ENCODE peak calls at places on chromosomes 7 and 10, in four cellular contexts. O is HCT116, W is hepatocyte, C is PC-3. X is an unnamed sample.

GRCh38 chr7:73521636-73522080 is 435 bp downstream of the BAZ1B start:
- DNase-seq in W (peak; percentile 79), O (no peak), C (peak; percentile 40), X (peak; percentile 74)

GRCh38 chr10:102555781-102556328 is 52.1 kb downstream of the SUFU start:
- DNase-seq in C (no peak), W (peak; percentile 52), O (no peak), X (peak; percentile 94)

GRCh38 chr7:143285454-143285756 is 647 bp downstream of the TMEM139 start:
- DNase-seq in O (no peak), C (peak; percentile 90), W (no peak), X (no peak)

GRCh38 chr7:44885394-44886317 is at the start of gene PURB:
- DNase-seq in O (peak; percentile 84), C (peak; percentile 98), W (peak; percentile 98), X (peak; percentile 99)

GRCh38 chr10:58743466-58744115 is 230.9 kb downstream of the BICC1 start:
- DNase-seq in W (peak; percentile 45), C (no peak), O (no peak), X (peak; percentile 37)

GRCh38 chr7:66413379-66414114 is 208.4 kb downstream of the TPST1 start:
- DNase-seq in O (no peak), W (peak; percentile 95), C (peak; percentile 67), X (peak; percentile 70)

GRCh38 chr7:88357794-88358533 is 51.3 kb upstream of the STEAP4 start:
- DNase-seq in O (no peak), C (peak; percentile 54), W (peak; percentile 23), X (peak; percentile 13)

GRCh38 chr7:48188776-48189520 is 17.7 kb downstream of the ABCA13 start:
- DNase-seq in W (no peak), O (no peak), C (no peak), X (no peak)

GRCh38 chr10:26269754-26270153 is 53.2 kb downstream of the GAD2 start:
- DNase-seq in O (peak; percentile 42), W (peak; percentile 68), C (peak; percentile 51), X (peak; percentile 47)

GRCh38 chr7:26187380-26188290 is 12.9 kb downstream of the HNRNPA2B1 start:
- DNase-seq in O (no peak), C (peak; percentile 24), W (no peak), X (no peak)

GRCh38 chr7:149884541-149884940 is 10.8 kb downstream of the ATP6V0E2 start:
- DNase-seq in O (no peak), W (no peak), C (no peak), X (no peak)

GRCh38 chr7:66379761-66380160 is 174.6 kb downstream of the TPST1 start:
- DNase-seq in O (peak; percentile 32), C (peak; percentile 23), W (no peak), X (peak; percentile 83)

GRCh38 chr7:17134786-17135185 is 163.7 kb upstream of the AHR start:
- DNase-seq in O (no peak), W (no peak), C (no peak), X (no peak)

GRCh38 chr10:14491814-14492213 is 161.1 kb upstream of the FRMD4A start:
- DNase-seq in W (no peak), O (no peak), C (peak; percentile 18), X (no peak)

GRCh38 chr10:62732841-62733653 is 71.5 kb upstream of the ADO start:
- DNase-seq in C (peak; percentile 100), O (peak; percentile 71), W (no peak), X (peak; percentile 74)

GRCh38 chr10:110456523-110457091 is 41.1 kb upstream of the DUSP5 start:
- DNase-seq in O (no peak), C (peak; percentile 68), W (no peak), X (peak; percentile 47)

GRCh38 chr7:129644634-129645230 is 33.2 kb downstream of the NRF1 start:
- DNase-seq in W (peak; percentile 53), O (peak; percentile 38), C (peak; percentile 67), X (peak; percentile 74)

GRCh38 chr10:79003183-79004100 is 65.3 kb upstream of the ZMIZ1 start:
- DNase-seq in W (no peak), O (no peak), C (no peak), X (no peak)

GRCh38 chr7:131898418-131898817 is 342.0 kb upstream of the PODXL start:
- DNase-seq in O (no peak), W (no peak), C (peak; percentile 15), X (peak; percentile 66)
- H3K9me2 ChIP-seq in O (no peaks in the 10 kb centered on the region), W (no peaks in the 10 kb centered on the region), C (no peaks in the 10 kb centered on the region), X (no peaks in the 10 kb centered on the region)

GRCh38 chr7:54709283-54709682 is 49.7 kb downstream of the SEC61G start:
- DNase-seq in C (no peak), W (no peak), O (no peak), X (no peak)

GRCh38 chr7:54711900-54712595 is 47.0 kb downstream of the SEC61G start:
- DNase-seq in C (no peak), O (no peak), W (no peak), X (no peak)

DNA sequence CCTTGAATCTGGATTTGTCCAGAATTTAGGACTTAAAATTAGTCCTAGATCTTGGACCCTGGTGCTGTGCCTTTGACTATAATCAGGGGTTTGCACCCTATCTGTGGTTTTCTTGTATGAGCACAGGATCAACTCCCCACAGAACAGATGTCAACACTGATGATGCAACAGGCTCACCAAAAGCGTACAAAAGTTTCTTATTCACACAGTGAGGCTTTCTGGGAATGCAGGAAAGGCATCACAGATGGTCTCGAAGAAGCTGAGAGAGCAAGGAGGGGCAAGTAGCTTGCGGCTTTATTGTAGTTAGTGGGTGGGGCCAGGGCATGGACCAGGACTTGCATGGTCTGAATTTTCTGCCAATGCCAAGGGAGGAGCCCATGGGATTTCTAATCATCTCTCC is 46.2 kb downstream of the SEC61G start:
- DNase-seq in O (no peak), W (no peak), C (no peak), X (no peak)
- H3K9me2 ChIP-seq in O (no peaks in the 10 kb centered on the region), W (no peaks in the 10 kb centered on the region), C (no peaks in the 10 kb centered on the region), X (no peaks in the 10 kb centered on the region)

GRCh38 chr10:131161087-131161486 is 150.4 kb downstream of the TCERG1L start:
- DNase-seq in W (no peak), C (no peak), O (no peak), X (no peak)
- H3K9me2 ChIP-seq in W (no peaks in the 10 kb centered on the region), C (no peaks in the 10 kb centered on the region), O (no peaks in the 10 kb centered on the region), X (no peaks in the 10 kb centered on the region)

DNA sequence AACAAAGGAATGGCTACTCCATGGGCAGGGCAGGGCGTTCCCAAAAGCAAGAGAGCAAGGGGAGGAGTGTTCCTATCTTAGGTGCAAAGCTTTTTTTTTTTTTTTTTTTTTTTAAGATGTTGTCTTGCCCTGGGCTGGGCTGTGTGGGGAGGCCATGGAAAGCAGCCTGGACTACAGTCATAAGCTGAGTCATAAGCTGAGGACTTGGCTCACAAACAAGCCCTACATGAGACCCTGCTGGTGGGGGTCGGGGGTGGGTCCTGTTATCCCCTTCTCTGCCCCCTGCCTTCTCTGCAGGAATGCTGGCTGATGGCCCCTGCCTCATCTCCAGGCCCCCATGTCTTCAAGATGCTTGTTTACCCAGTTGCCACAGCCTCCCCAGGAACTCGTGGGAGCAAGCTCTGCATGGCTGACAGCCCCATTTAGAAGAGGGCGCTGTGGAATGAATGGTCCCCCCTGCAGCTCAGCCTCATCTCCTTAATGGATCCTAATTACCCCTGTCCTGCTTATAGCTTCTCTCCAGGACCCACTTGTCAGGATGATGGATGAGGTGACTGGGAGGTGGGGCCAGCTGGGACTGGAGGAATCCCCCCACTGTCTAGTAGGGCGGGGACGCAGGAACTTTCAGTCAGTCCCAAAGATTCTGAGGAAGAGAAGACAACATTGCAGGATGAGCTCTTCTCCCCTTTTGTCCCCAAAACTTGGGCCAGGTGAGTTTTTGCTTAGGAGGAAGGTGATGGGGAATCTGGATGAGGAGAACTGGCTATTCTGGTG is 340.8 kb upstream of the PODXL start:
- DNase-seq in W (no peak), C (peak; percentile 62), O (peak; percentile 12), X (peak; percentile 87)
- H3K9me2 ChIP-seq in W (no peaks in the 10 kb centered on the region), C (no peaks in the 10 kb centered on the region), O (no peaks in the 10 kb centered on the region), X (no peaks in the 10 kb centered on the region)

X was measured in GM23248.